ENCODE peak calls at places on chromosomes 5 and 9, in five cellular contexts. F, W, Y, B and K are unnamed samples.

GRCh38 chr9:131799177-131799823 is 59.4 kb upstream of the RAPGEF1 start:
- DNase-seq in F (peak; percentile 86), W (no peak), Y (peak; percentile 52), B (peak; percentile 63), K (peak; percentile 9)

GRCh38 chr5:41151562-41151961 is 61.8 kb downstream of the C6 start:
- DNase-seq in F (no peak), W (no peak), Y (no peak), B (no peak), K (no peak)

GRCh38 chr5:103452666-103453065 is 109.9 kb downstream of the NUDT12 start:
- DNase-seq in F (no peak), W (peak; percentile 63), Y (no peak), B (no peak), K (peak; percentile 58)

GRCh38 chr5:128093368-128093767 is 9.8 kb downstream of the SLC12A2 start:
- DNase-seq in F (no peak), W (no peak), Y (no peak), B (no peak), K (no peak)

GRCh38 chr9:37026085-37026935 is 7.8 kb downstream of the PAX5 start:
- DNase-seq in F (no peak), W (no peak), Y (no peak), B (peak; percentile 15), K (no peak)

GRCh38 chr5:157063776-157064430 is 5.0 kb upstream of the HAVCR1 start:
- DNase-seq in F (no peak), W (no peak), Y (no peak), B (no peak), K (no peak)

GRCh38 chr9:119153402-119153801 is 215.8 kb downstream of the BRINP1 start:
- DNase-seq in F (no peak), W (no peak), Y (no peak), B (no peak), K (no peak)

GRCh38 chr9:33466565-33467495 is 6.9 kb downstream of the NOL6 start:
- DNase-seq in F (peak; percentile 94), W (peak; percentile 32), Y (peak; percentile 76), B (peak; percentile 82), K (no peak)

GRCh38 chr9:70043689-70044449 is at the start of gene MAMDC2:
- DNase-seq in F (peak; percentile 68), W (no peak), Y (no peak), B (no peak), K (peak; percentile 41)

GRCh38 chr5:10509593-10509992 is 54.3 kb upstream of the ANKRD33B start:
- DNase-seq in F (no peak), W (no peak), Y (no peak), B (no peak), K (no peak)

GRCh38 chr5:171975262-171975876 is 31.1 kb downstream of the FBXW11 start:
- DNase-seq in F (peak; percentile 28), W (no peak), Y (no peak), B (no peak), K (peak; percentile 52)

GRCh38 chr5:167296680-167297079 is 994.8 kb upstream of the WWC1 start:
- DNase-seq in F (no peak), W (peak; percentile 49), Y (no peak), B (no peak), K (no peak)

GRCh38 chr5:72452515-72453259 is 54.5 kb downstream of the ZNF366 start:
- DNase-seq in F (peak; percentile 41), W (peak; percentile 86), Y (no peak), B (no peak), K (peak; percentile 91)

GRCh38 chr5:89535421-89535820 is 652.4 kb upstream of the MEF2C start:
- DNase-seq in F (no peak), W (peak; percentile 13), Y (no peak), B (no peak), K (peak; percentile 39)

GRCh38 chr9:128689820-128690683 is 1.0 kb downstream of the SET start:
- DNase-seq in F (peak; percentile 76), W (peak; percentile 33), Y (peak; percentile 52), B (peak; percentile 57), K (no peak)

GRCh38 chr9:107049046-107049824 is 186.3 kb downstream of the ZNF462 start:
- DNase-seq in F (no peak), W (peak; percentile 39), Y (no peak), B (no peak), K (no peak)

GRCh38 chr5:55218966-55219365 is 8.1 kb downstream of the MCIDAS start:
- DNase-seq in F (peak; percentile 74), W (no peak), Y (no peak), B (no peak), K (no peak)

GRCh38 chr5:154546719-154547118 is 68.7 kb upstream of the HAND1 start:
- DNase-seq in F (no peak), W (no peak), Y (no peak), B (no peak), K (no peak)

GRCh38 chr5:36744678-36745659 is 131.6 kb upstream of the NIPBL start:
- DNase-seq in F (peak; percentile 91), W (peak; percentile 84), Y (peak; percentile 28), B (peak; percentile 41), K (peak; percentile 87)

GRCh38 chr9:127972316-127972871 is 8.4 kb downstream of the EEIG1 start:
- DNase-seq in F (no peak), W (no peak), Y (no peak), B (no peak), K (no peak)

GRCh38 chr9:3898371-3899218 is 372.8 kb upstream of the RFX3 start:
- DNase-seq in F (no peak), W (no peak), Y (no peak), B (no peak), K (no peak)

GRCh38 chr5:55915783-55916182 is 64.6 kb downstream of the IL31RA start:
- DNase-seq in F (no peak), W (no peak), Y (no peak), B (no peak), K (no peak)

GRCh38 chr5:155082401-155082800 is 68.8 kb downstream of the KIF4B start:
- DNase-seq in F (no peak), W (peak; percentile 94), Y (no peak), B (no peak), K (peak; percentile 72)

GRCh38 chr5:14818931-14819790 is 52.4 kb downstream of the ANKH start:
- DNase-seq in F (no peak), W (peak; percentile 62), Y (no peak), B (no peak), K (peak; percentile 15)

GRCh38 chr5:65799857-65800256 is 77.9 kb downstream of the NLN start:
- DNase-seq in F (no peak), W (no peak), Y (no peak), B (no peak), K (no peak)

GRCh38 chr9:124652203-124652992 is 118.7 kb downstream of the NR6A1 start:
- DNase-seq in F (no peak), W (peak; percentile 90), Y (no peak), B (no peak), K (peak; percentile 86)

GRCh38 chr5:98827161-98827560 is 53.7 kb downstream of the RGMB start:
- DNase-seq in F (peak; percentile 48), W (peak; percentile 37), Y (no peak), B (peak; percentile 13), K (peak; percentile 72)

GRCh38 chr9:136525841-136526499 is 19.9 kb downstream of the NOTCH1 start:
- DNase-seq in F (peak; percentile 64), W (no peak), Y (no peak), B (no peak), K (no peak)

GRCh38 chr9:81968026-81968425 is 20.5 kb upstream of the SPATA31D1 start:
- DNase-seq in F (no peak), W (no peak), Y (no peak), B (no peak), K (no peak)

GRCh38 chr9:130476151-130476730 is 31.5 kb downstream of the ASS1 start:
- DNase-seq in F (no peak), W (no peak), Y (no peak), B (no peak), K (no peak)

GRCh38 chr5:87246046-87246445 is 21.6 kb upstream of the RASA1 start:
- DNase-seq in F (no peak), W (no peak), Y (no peak), B (no peak), K (no peak)

GRCh38 chr9:107712390-107712789 is 222.8 kb upstream of the KLF4 start:
- DNase-seq in F (no peak), W (peak; percentile 93), Y (no peak), B (no peak), K (no peak)

GRCh38 chr9:130172858-130173461 is 756 bp downstream of the NCS1 start:
- DNase-seq in F (peak; percentile 68), W (peak; percentile 20), Y (peak; percentile 46), B (peak; percentile 58), K (peak; percentile 67)

GRCh38 chr9:38006163-38006562 is 62.9 kb downstream of the SHB start:
- DNase-seq in F (no peak), W (no peak), Y (no peak), B (no peak), K (no peak)

GRCh38 chr5:166535641-166536040 is 1755.8 kb upstream of the WWC1 start:
- DNase-seq in F (no peak), W (no peak), Y (no peak), B (no peak), K (no peak)

GRCh38 chr5:13944564-13945195 is at the start of gene DNAH5:
- DNase-seq in F (no peak), W (no peak), Y (no peak), B (no peak), K (no peak)

GRCh38 chr5:34718516-34718915 is 62.4 kb downstream of the RAI14 start:
- DNase-seq in F (no peak), W (peak; percentile 53), Y (no peak), B (no peak), K (no peak)

GRCh38 chr5:163409384-163409783 is 28.0 kb upstream of the CCNG1 start:
- DNase-seq in F (no peak), W (no peak), Y (no peak), B (no peak), K (no peak)